ENCODE peak calls at places on chromosomes 1 and 21, in ten cellular contexts. T is aorta; M is lower lobe of right lung; E is hepatocyte; F is GM23338; G is uterus; I is prostate gland; C is CD4-positive, CD25-positive, alpha-beta regulatory T cell; U is PC-3; R is fibroblast of lung. V is an unnamed sample.

GRCh38 chr1:178361847-178362246 is 134.9 kb downstream of the CLEC20A start:
- DNase-seq in M (no peak), U (peak; percentile 10), T (no peak), E (no peak), C (no peak), I (no peak), F (peak; percentile 57), R (no peak), G (no peak), V (no peak)

GRCh38 chr1:246450485-246451251 is 56.4 kb downstream of the SMYD3 start:
- DNase-seq in I (no peak), G (no peak), U (peak; percentile 52), E (peak; percentile 13), T (no peak), C (peak; percentile 17), M (no peak), R (peak; percentile 54), F (peak; percentile 56), V (no peak)

GRCh38 chr1:234919061-234919755 is 209.4 kb downstream of the TOMM20 start:
- DNase-seq in U (no peak), T (peak; percentile 78), R (no peak), G (peak; percentile 58), E (no peak), C (no peak), F (no peak), I (no peak), M (no peak), V (no peak)

GRCh38 chr1:8137406-8138244 is 111.5 kb upstream of the ERRFI1 start:
- DNase-seq in C (no peak), G (peak; percentile 53), T (peak; percentile 75), F (no peak), U (peak; percentile 78), R (peak; percentile 97), E (no peak), I (no peak), M (no peak), V (no peak)

GRCh38 chr1:217907504-217907903 is 276.4 kb downstream of the SPATA17 start:
- DNase-seq in F (no peak), G (no peak), E (no peak), I (no peak), U (peak; percentile 92), C (no peak), M (no peak), T (no peak), R (peak; percentile 39), V (peak; percentile 6)

GRCh38 chr21:44914176-44914874 is 6.4 kb downstream of the ITGB2 start:
- DNase-seq in F (no peak), T (peak; percentile 64), C (peak; percentile 64), M (peak; percentile 78), U (no peak), E (no peak), G (no peak), I (no peak), R (no peak), V (no peak)

GRCh38 chr1:33762099-33762830 is 101.6 kb upstream of the HMGB4 start:
- DNase-seq in T (peak; percentile 62), I (no peak), C (no peak), M (no peak), R (no peak), F (no peak), G (no peak), E (no peak), U (no peak), V (no peak)

GRCh38 chr21:45988366-45989347 is 7.1 kb downstream of the COL6A1 start:
- DNase-seq in F (no peak), M (no peak), I (no peak), E (no peak), C (no peak), G (peak; percentile 14), R (no peak), U (no peak), T (peak; percentile 32), V (no peak)

GRCh38 chr1:15633756-15634420 is 16.6 kb downstream of the DDI2 start:
- DNase-seq in T (no peak), F (no peak), M (no peak), C (no peak), E (no peak), G (no peak), R (no peak), U (no peak), I (no peak), V (no peak)

GRCh38 chr1:5830771-5831599 is 161.2 kb downstream of the NPHP4 start:
- DNase-seq in T (no peak), G (no peak), R (no peak), E (no peak), M (no peak), C (no peak), U (no peak), I (no peak), F (peak; percentile 84), V (no peak)

GRCh38 chr1:44103270-44104131 is 15.1 kb upstream of the KLF17 start:
- DNase-seq in M (no peak), I (no peak), T (no peak), U (no peak), E (peak; percentile 25), F (peak; percentile 73), C (no peak), G (no peak), R (peak; percentile 24), V (no peak)

GRCh38 chr1:53410100-53410541 is 49.1 kb upstream of the DMRTB1 start:
- DNase-seq in I (no peak), F (peak; percentile 36), G (no peak), U (no peak), T (no peak), R (no peak), M (no peak), C (no peak), E (no peak), V (no peak)

GRCh38 chr1:204513117-204513716 is 3.0 kb upstream of the MDM4 start:
- DNase-seq in T (peak; percentile 78), E (no peak), M (peak; percentile 78), C (peak; percentile 65), G (no peak), I (no peak), R (no peak), U (no peak), F (no peak), V (no peak)
- H3K27ac ChIP-seq in T (no peak overlapping the region), E (no peak overlapping the region), M (peak overlapping the region; percentile 65), C (peak overlapping the region; percentile 94), G (no peak overlapping the region), I (no peak overlapping the region), R (no peak overlapping the region), U (no peak overlapping the region), F (no peak overlapping the region), V (no peak overlapping the region)

GRCh38 chr1:230852959-230853358 is 15.4 kb downstream of the C1orf198 start:
- DNase-seq in M (no peak), R (no peak), T (no peak), E (no peak), I (no peak), F (no peak), U (no peak), C (no peak), G (no peak), V (no peak)
- H3K27ac ChIP-seq in M (no peak overlapping the region), R (no peak overlapping the region), T (peak overlapping the region; percentile 9), E (no peak overlapping the region), I (no peak overlapping the region), F (no peak overlapping the region), U (no peak overlapping the region), C (no peak overlapping the region), G (no peak overlapping the region), V (no peak overlapping the region)

GRCh38 chr21:38800046-38800758 is 5.5 kb upstream of the ETS2 start:
- DNase-seq in M (no peak), E (no peak), U (no peak), I (no peak), R (no peak), T (no peak), C (no peak), F (no peak), G (no peak), V (no peak)

GRCh38 chr21:38800924-38801744 is 4.6 kb upstream of the ETS2 start:
- DNase-seq in T (no peak), U (peak; percentile 90), G (no peak), M (no peak), E (no peak), C (no peak), I (no peak), R (no peak), F (no peak), V (peak; percentile 92)

GRCh38 chr21:38804030-38804616 is 1.6 kb upstream of the ETS2 start:
- DNase-seq in R (peak; percentile 44), C (no peak), I (no peak), U (no peak), G (no peak), T (no peak), M (no peak), E (no peak), F (no peak), V (no peak)

GRCh38 chr21:38803075-38803474 is 2.7 kb upstream of the ETS2 start:
- DNase-seq in T (no peak), E (no peak), C (no peak), G (no peak), R (no peak), F (no peak), M (no peak), U (peak; percentile 29), I (no peak), V (no peak)

DNA sequence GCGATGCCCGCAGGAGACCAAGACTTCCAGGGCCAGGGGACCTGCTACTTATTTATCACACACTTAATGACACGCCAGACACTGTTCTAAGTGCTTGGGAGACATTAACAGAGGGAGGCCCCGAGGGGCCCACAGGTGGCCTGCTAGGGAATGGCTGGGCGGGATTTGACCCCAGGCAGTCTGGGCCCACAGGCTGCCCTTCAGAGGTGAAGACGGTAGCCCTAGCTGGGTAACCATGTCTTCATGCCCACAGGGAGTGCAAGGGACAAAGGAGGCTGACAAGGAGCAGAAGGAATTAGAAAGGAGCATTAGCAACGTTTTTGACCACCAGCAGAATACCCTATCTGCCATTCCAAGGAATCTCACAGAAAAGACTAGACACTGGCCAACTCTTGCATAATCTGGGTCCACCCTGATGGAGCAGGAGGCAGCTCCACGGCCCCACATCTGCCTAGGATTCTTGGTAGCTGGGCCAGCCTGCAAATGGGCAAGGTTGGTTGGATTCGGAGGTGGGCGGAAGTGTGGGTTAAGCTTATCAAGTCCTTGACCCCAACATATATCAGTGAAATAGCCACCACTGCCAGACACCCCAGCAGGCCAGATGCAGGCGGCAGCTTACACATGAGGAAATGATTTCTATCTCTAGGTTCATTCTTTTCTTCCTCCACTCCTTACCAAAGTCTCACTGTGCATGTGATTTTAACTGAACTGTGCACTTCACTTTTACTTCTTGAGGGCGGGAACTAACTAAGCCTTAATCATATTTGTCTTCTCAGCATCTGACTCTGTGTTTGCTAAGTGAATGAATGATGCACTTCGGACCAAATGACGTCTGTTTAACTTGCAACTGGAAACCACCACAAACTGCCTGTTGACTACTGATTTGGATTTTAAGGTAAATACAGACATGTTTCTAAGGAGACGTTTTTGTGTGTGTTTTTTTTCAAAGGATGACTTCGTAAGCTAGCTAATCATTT is 3.4 kb upstream of the ETS2 start:
- DNase-seq in U (peak; percentile 96), T (no peak), G (no peak), R (no peak), I (no peak), E (peak; percentile 77), C (no peak), M (no peak), F (no peak), V (peak; percentile 87)
- H3K27ac ChIP-seq in U (peak overlapping the region; percentile 98), T (no peak overlapping the region), G (no peak overlapping the region), R (no peak overlapping the region), I (no peak overlapping the region), E (peak overlapping the region; percentile 76), C (no peak overlapping the region), M (no peak overlapping the region), F (no peak overlapping the region), V (peak overlapping the region; percentile 86)

DNA sequence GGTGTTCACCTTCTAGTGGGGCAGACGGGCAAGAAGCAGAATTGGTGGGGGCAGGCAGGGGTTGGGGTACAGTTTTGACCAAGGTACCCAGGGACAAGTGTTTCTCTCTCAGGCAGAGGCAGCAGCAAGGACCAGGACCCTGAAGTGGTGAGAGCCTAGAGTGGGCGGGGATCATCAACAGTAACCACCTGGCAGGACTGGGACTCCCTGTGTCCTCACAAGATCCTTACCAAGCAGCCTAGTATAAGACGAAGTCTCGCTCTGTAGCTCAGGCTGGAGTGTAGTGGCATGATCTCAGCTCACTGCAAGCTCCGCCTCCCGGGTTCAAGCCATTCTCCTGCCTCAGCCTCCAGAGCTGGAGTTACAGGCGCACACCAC is 3.2 kb upstream of the NADK start:
- DNase-seq in I (no peak), F (no peak), R (no peak), E (no peak), U (no peak), T (no peak), M (peak; percentile 42), C (no peak), G (no peak), V (no peak)
- H3K27ac ChIP-seq in I (no peak overlapping the region), F (peak overlapping the region; percentile 88), R (no peak overlapping the region), E (peak overlapping the region; percentile 96), U (no peak overlapping the region), T (no peak overlapping the region), M (peak overlapping the region; percentile 87), C (peak overlapping the region; percentile 89), G (no peak overlapping the region), V (no peak overlapping the region)